ENCODE peak calls at places on chromosomes 11 and 22, in eight cellular contexts. One of them, this sample, is unnamed. For H3K27me3, the result is how much of the 10 kb centered on the place peaks cover.

GRCh38 chr11:45799562-45799961 is 5.4 kb upstream of the SLC35C1 start:
- DNase-seq in heart right ventricle: no peak
- DNase-seq in GM23338: no peak
- DNase-seq in IMR-90: no peak
- DNase-seq in CD4-positive, alpha-beta T cell: no peak
- DNase-seq in mesendoderm: no peak
- DNase-seq in H1: no peak
- DNase-seq in MM.1S: no peak
- DNase-seq in this sample: no peak

GRCh38 chr11:107591446-107592236 is 694 bp downstream of the ELMOD1 start:
- DNase-seq in heart right ventricle: peak
- DNase-seq in GM23338: peak
- DNase-seq in IMR-90: no peak
- DNase-seq in CD4-positive, alpha-beta T cell: peak
- DNase-seq in mesendoderm: peak
- DNase-seq in H1: no peak
- DNase-seq in MM.1S: peak
- DNase-seq in this sample: peak

GRCh38 chr11:7670631-7671030 is 2.7 kb downstream of the CYB5R2 start:
- DNase-seq in heart right ventricle: no peak
- DNase-seq in GM23338: no peak
- DNase-seq in IMR-90: no peak
- DNase-seq in CD4-positive, alpha-beta T cell: no peak
- DNase-seq in mesendoderm: no peak
- DNase-seq in H1: no peak
- DNase-seq in MM.1S: no peak
- DNase-seq in this sample: no peak

GRCh38 chr22:33866521-33866920 is 53.8 kb downstream of the LARGE1 start:
- DNase-seq in heart right ventricle: no peak
- DNase-seq in GM23338: no peak
- DNase-seq in IMR-90: no peak
- DNase-seq in CD4-positive, alpha-beta T cell: no peak
- DNase-seq in mesendoderm: no peak
- DNase-seq in H1: no peak
- DNase-seq in MM.1S: no peak
- DNase-seq in this sample: no peak

GRCh38 chr11:87722756-87723599 is 452.3 kb downstream of the RAB38 start:
- DNase-seq in heart right ventricle: no peak
- DNase-seq in GM23338: peak
- DNase-seq in IMR-90: peak
- DNase-seq in CD4-positive, alpha-beta T cell: no peak
- DNase-seq in mesendoderm: peak
- DNase-seq in H1: no peak
- DNase-seq in MM.1S: peak
- DNase-seq in this sample: no peak

GRCh38 chr11:133898031-133898769 is 52.9 kb upstream of the SPATA19 start:
- DNase-seq in heart right ventricle: no peak
- DNase-seq in GM23338: peak
- DNase-seq in IMR-90: no peak
- DNase-seq in CD4-positive, alpha-beta T cell: no peak
- DNase-seq in mesendoderm: peak
- DNase-seq in H1: no peak
- DNase-seq in MM.1S: no peak
- DNase-seq in this sample: no peak

GRCh38 chr22:17706451-17706900 is 67.8 kb downstream of the BID start:
- DNase-seq in heart right ventricle: no peak
- DNase-seq in GM23338: peak
- DNase-seq in IMR-90: peak
- DNase-seq in CD4-positive, alpha-beta T cell: no peak
- DNase-seq in mesendoderm: peak
- DNase-seq in H1: no peak
- DNase-seq in MM.1S: peak
- DNase-seq in this sample: no peak

GRCh38 chr22:43100223-43100622 is 10.3 kb upstream of the BIK start:
- DNase-seq in heart right ventricle: no peak
- DNase-seq in GM23338: no peak
- DNase-seq in IMR-90: peak
- DNase-seq in CD4-positive, alpha-beta T cell: no peak
- DNase-seq in mesendoderm: no peak
- DNase-seq in H1: no peak
- DNase-seq in MM.1S: no peak
- DNase-seq in this sample: no peak

GRCh38 chr22:31124811-31125465 is 2.2 kb downstream of the INPP5J start:
- DNase-seq in heart right ventricle: no peak
- DNase-seq in GM23338: no peak
- DNase-seq in IMR-90: no peak
- DNase-seq in CD4-positive, alpha-beta T cell: no peak
- DNase-seq in mesendoderm: no peak
- DNase-seq in H1: no peak
- DNase-seq in MM.1S: no peak
- DNase-seq in this sample: no peak

GRCh38 chr11:7547687-7548086 is 33.9 kb downstream of the PPFIBP2 start:
- DNase-seq in heart right ventricle: no peak
- DNase-seq in GM23338: no peak
- DNase-seq in IMR-90: no peak
- DNase-seq in CD4-positive, alpha-beta T cell: no peak
- DNase-seq in mesendoderm: no peak
- DNase-seq in H1: no peak
- DNase-seq in MM.1S: no peak
- DNase-seq in this sample: no peak

GRCh38 chr11:67651976-67652895 is 1.7 kb upstream of the ACY3 start:
- DNase-seq in heart right ventricle: no peak
- DNase-seq in GM23338: no peak
- DNase-seq in IMR-90: no peak
- DNase-seq in CD4-positive, alpha-beta T cell: no peak
- DNase-seq in mesendoderm: no peak
- DNase-seq in H1: no peak
- DNase-seq in MM.1S: no peak
- DNase-seq in this sample: no peak

GRCh38 chr11:76824980-76825725 is 35.6 kb upstream of the ACER3 start:
- DNase-seq in heart right ventricle: no peak
- DNase-seq in GM23338: no peak
- DNase-seq in IMR-90: peak
- DNase-seq in CD4-positive, alpha-beta T cell: no peak
- DNase-seq in mesendoderm: no peak
- DNase-seq in H1: no peak
- DNase-seq in MM.1S: no peak
- DNase-seq in this sample: no peak

GRCh38 chr11:76615950-76616349 is 54.6 kb downstream of the LRRC32 start:
- DNase-seq in heart right ventricle: peak
- DNase-seq in GM23338: no peak
- DNase-seq in IMR-90: peak
- DNase-seq in CD4-positive, alpha-beta T cell: no peak
- DNase-seq in mesendoderm: no peak
- DNase-seq in H1: no peak
- DNase-seq in MM.1S: no peak
- DNase-seq in this sample: no peak

GRCh38 chr22:18050065-18050464 is 25.7 kb upstream of the MICAL3 start:
- DNase-seq in heart right ventricle: no peak
- DNase-seq in GM23338: no peak
- DNase-seq in IMR-90: no peak
- DNase-seq in CD4-positive, alpha-beta T cell: no peak
- DNase-seq in mesendoderm: no peak
- DNase-seq in H1: no peak
- DNase-seq in MM.1S: no peak
- DNase-seq in this sample: no peak

GRCh38 chr11:27183672-27184457 is 143.2 kb downstream of the BBOX1 start:
- DNase-seq in heart right ventricle: no peak
- DNase-seq in GM23338: peak
- DNase-seq in IMR-90: peak
- DNase-seq in CD4-positive, alpha-beta T cell: peak
- DNase-seq in mesendoderm: peak
- DNase-seq in H1: no peak
- DNase-seq in MM.1S: peak
- DNase-seq in this sample: peak

GRCh38 chr22:44546686-44547310 is 48.8 kb upstream of the RTL6 start:
- DNase-seq in heart right ventricle: no peak
- DNase-seq in GM23338: no peak
- DNase-seq in IMR-90: no peak
- DNase-seq in CD4-positive, alpha-beta T cell: no peak
- DNase-seq in mesendoderm: no peak
- DNase-seq in H1: no peak
- DNase-seq in MM.1S: no peak
- DNase-seq in this sample: no peak

GRCh38 chr22:28052818-28053217 is 133.8 kb upstream of the PITPNB start:
- DNase-seq in heart right ventricle: no peak
- DNase-seq in GM23338: peak
- DNase-seq in IMR-90: no peak
- DNase-seq in CD4-positive, alpha-beta T cell: no peak
- DNase-seq in mesendoderm: no peak
- DNase-seq in H1: no peak
- DNase-seq in MM.1S: no peak
- DNase-seq in this sample: no peak

DNA sequence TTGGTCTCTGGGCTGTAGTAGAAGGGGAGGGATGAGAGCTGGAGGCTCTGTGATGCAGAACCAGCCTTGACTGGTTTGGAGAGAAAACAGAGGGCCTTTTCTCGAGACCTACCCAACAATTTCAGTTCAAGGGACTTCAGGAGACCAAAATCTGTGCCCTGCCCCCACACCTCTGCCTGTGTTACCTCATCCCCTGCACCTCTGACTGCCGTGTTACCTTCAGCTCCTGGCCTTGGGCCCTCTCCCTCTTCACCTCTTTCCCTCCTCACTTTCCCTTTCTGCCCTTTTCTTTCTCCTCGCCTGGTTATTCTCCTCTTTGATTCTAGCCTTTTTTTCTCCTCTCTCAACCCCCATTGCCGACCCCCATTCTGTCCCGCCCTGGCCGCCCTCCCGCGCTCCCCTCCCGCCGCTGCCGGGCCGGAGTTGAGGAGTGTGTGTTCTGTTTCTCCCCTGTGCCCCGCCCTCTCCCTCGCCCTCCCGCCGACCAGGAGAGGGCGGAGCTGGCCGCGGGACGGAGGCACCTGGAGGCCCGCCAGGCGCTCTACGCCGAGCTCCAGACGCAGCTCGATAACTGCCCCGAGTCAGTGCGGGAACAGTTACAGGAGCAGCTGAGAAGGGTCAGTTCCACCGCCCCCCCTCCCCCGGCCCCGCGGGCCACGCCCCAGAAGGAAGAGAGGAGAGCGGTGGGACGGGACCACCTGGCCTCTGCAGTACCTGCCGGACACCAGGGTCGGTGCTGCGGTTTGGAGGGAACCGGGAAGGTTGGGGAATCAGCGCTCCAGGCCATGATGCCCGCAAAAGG is 27.2 kb downstream of the PHLDB1 start:
- DNase-seq in heart right ventricle: peak
- DNase-seq in GM23338: peak
- DNase-seq in IMR-90: peak
- DNase-seq in CD4-positive, alpha-beta T cell: no peak
- DNase-seq in mesendoderm: peak
- DNase-seq in H1: peak
- DNase-seq in MM.1S: peak
- DNase-seq in this sample: no peak
- H3K27ac ChIP-seq in heart right ventricle: peak
- H3K27ac ChIP-seq in GM23338: peak
- H3K27ac ChIP-seq in IMR-90: peak
- H3K27ac ChIP-seq in CD4-positive, alpha-beta T cell: no peak
- H3K27ac ChIP-seq in mesendoderm: peak
- H3K27ac ChIP-seq in H1: peak
- H3K27ac ChIP-seq in MM.1S: no peak
- H3K27ac ChIP-seq in this sample: no peak

GRCh38 chr11:128550261-128550821 is 37.0 kb downstream of the ETS1 start:
- DNase-seq in heart right ventricle: no peak
- DNase-seq in GM23338: no peak
- DNase-seq in IMR-90: no peak
- DNase-seq in CD4-positive, alpha-beta T cell: no peak
- DNase-seq in mesendoderm: no peak
- DNase-seq in H1: no peak
- DNase-seq in MM.1S: no peak
- DNase-seq in this sample: no peak

GRCh38 chr11:128547946-128548654 is 39.3 kb downstream of the ETS1 start:
- DNase-seq in heart right ventricle: no peak
- DNase-seq in GM23338: no peak
- DNase-seq in IMR-90: no peak
- DNase-seq in CD4-positive, alpha-beta T cell: no peak
- DNase-seq in mesendoderm: no peak
- DNase-seq in H1: no peak
- DNase-seq in MM.1S: no peak
- DNase-seq in this sample: peak

GRCh38 chr11:128549256-128549944 is 38.0 kb downstream of the ETS1 start:
- DNase-seq in heart right ventricle: peak
- DNase-seq in GM23338: peak
- DNase-seq in IMR-90: no peak
- DNase-seq in CD4-positive, alpha-beta T cell: no peak
- DNase-seq in mesendoderm: no peak
- DNase-seq in H1: no peak
- DNase-seq in MM.1S: no peak
- DNase-seq in this sample: no peak

GRCh38 chr11:128548655-128549255 is 38.6 kb downstream of the ETS1 start:
- DNase-seq in heart right ventricle: peak
- DNase-seq in GM23338: peak
- DNase-seq in IMR-90: peak
- DNase-seq in CD4-positive, alpha-beta T cell: peak
- DNase-seq in mesendoderm: peak
- DNase-seq in H1: no peak
- DNase-seq in MM.1S: no peak
- DNase-seq in this sample: no peak

GRCh38 chr11:128544625-128545024 is 42.7 kb downstream of the ETS1 start:
- DNase-seq in heart right ventricle: no peak
- DNase-seq in GM23338: no peak
- DNase-seq in IMR-90: peak
- DNase-seq in CD4-positive, alpha-beta T cell: peak
- DNase-seq in mesendoderm: no peak
- DNase-seq in H1: no peak
- DNase-seq in MM.1S: no peak
- DNase-seq in this sample: no peak
- H3K27me3 ChIP-seq in heart right ventricle: under half
- H3K27me3 ChIP-seq in GM23338: under half
- H3K27me3 ChIP-seq in IMR-90: under half
- H3K27me3 ChIP-seq in CD4-positive, alpha-beta T cell: under half
- H3K27me3 ChIP-seq in mesendoderm: under half
- H3K27me3 ChIP-seq in H1: under half
- H3K27me3 ChIP-seq in MM.1S: under half
- H3K27me3 ChIP-seq in this sample: under half

GRCh38 chr11:112627588-112628045 is 333.6 kb upstream of the NCAM1 start:
- DNase-seq in heart right ventricle: no peak
- DNase-seq in GM23338: no peak
- DNase-seq in IMR-90: no peak
- DNase-seq in CD4-positive, alpha-beta T cell: no peak
- DNase-seq in mesendoderm: no peak
- DNase-seq in H1: no peak
- DNase-seq in MM.1S: peak
- DNase-seq in this sample: no peak
- H3K27ac ChIP-seq in heart right ventricle: no peak
- H3K27ac ChIP-seq in GM23338: no peak
- H3K27ac ChIP-seq in IMR-90: no peak
- H3K27ac ChIP-seq in CD4-positive, alpha-beta T cell: no peak
- H3K27ac ChIP-seq in mesendoderm: no peak
- H3K27ac ChIP-seq in H1: no peak
- H3K27ac ChIP-seq in MM.1S: no peak
- H3K27ac ChIP-seq in this sample: no peak

DNA sequence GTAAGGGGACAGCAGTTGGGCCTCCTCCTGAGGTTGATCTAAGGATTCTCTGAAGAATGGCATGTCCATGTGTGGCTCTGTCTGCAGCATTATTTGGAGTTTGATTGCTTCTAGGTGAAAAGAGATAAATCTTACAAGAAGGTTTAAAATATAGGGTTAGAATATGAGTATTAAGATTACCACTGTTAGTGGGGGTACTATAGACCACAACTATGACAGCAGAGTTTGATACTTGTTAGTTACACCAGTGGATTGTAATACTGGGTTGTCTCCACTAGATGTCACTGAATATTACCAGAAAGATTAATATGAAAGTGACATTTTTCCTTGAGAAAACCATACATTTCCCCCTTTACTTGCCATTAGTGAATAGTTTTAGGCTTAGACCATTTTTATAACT is 47.9 kb downstream of the ZNF280B start:
- DNase-seq in heart right ventricle: no peak
- DNase-seq in GM23338: peak
- DNase-seq in IMR-90: no peak
- DNase-seq in CD4-positive, alpha-beta T cell: no peak
- DNase-seq in mesendoderm: peak
- DNase-seq in H1: no peak
- DNase-seq in MM.1S: peak
- DNase-seq in this sample: no peak
- H3K27me3 ChIP-seq in heart right ventricle: under half
- H3K27me3 ChIP-seq in GM23338: half or more
- H3K27me3 ChIP-seq in IMR-90: under half
- H3K27me3 ChIP-seq in CD4-positive, alpha-beta T cell: under half
- H3K27me3 ChIP-seq in mesendoderm: under half
- H3K27me3 ChIP-seq in H1: under half
- H3K27me3 ChIP-seq in MM.1S: under half
- H3K27me3 ChIP-seq in this sample: under half

This sample was measured in CD4-positive, CD25-positive, alpha-beta regulatory T cell.